ENCODE peak calls at places on chromosomes 3 and 15, in seven cellular contexts. One of them, this sample, is unnamed.

GRCh38 chr3:108959017-108959416 is 5.3 kb upstream of the GUCA1C start:
- DNase-seq in heart right ventricle: no peak
- DNase-seq in D721Med: no peak
- DNase-seq in endodermal cell: no peak
- DNase-seq in activated T-helper 1 cell treated with anti-CD3 and anti-CD28 coated beads, Interleukin-12 subunit alpha, Interleukin-12 subunit beta, Interleukin-2, Interleukin-4 antibody, amounts not matched to agents 30 ng/mL and 10 ng/mL and 1 ng/mL, durations not matched to agents 14 hours and 24 hours and 36 hours: no peak
- DNase-seq in stimulated activated CD8-positive, alpha-beta memory T cell treated with anti-CD3 and anti-CD28 coated beads, Interleukin-4, amount 100 ng/mL, for 24 hours: no peak
- DNase-seq in right cardiac atrium: no peak
- DNase-seq in this sample: no peak

GRCh38 chr3:124730920-124731297 is 657 bp downstream of the UMPS start:
- DNase-seq in heart right ventricle: no peak
- DNase-seq in stimulated activated CD8-positive, alpha-beta memory T cell treated with anti-CD3 and anti-CD28 coated beads, Interleukin-4, amount 100 ng/mL, for 24 hours: no peak
- DNase-seq in D721Med: no peak
- DNase-seq in right cardiac atrium: peak; percentile 48
- DNase-seq in endodermal cell: no peak
- DNase-seq in activated T-helper 1 cell treated with anti-CD3 and anti-CD28 coated beads, Interleukin-12 subunit alpha, Interleukin-12 subunit beta, Interleukin-2, Interleukin-4 antibody, amounts not matched to agents 30 ng/mL and 10 ng/mL and 1 ng/mL, durations not matched to agents 14 hours and 24 hours and 36 hours: no peak
- DNase-seq in this sample: no peak

GRCh38 chr3:47057212-47057671 is 77.8 kb downstream of the NBEAL2 start:
- DNase-seq in endodermal cell: no peak
- DNase-seq in activated T-helper 1 cell treated with anti-CD3 and anti-CD28 coated beads, Interleukin-12 subunit alpha, Interleukin-12 subunit beta, Interleukin-2, Interleukin-4 antibody, amounts not matched to agents 30 ng/mL and 10 ng/mL and 1 ng/mL, durations not matched to agents 14 hours and 24 hours and 36 hours: peak; percentile 37
- DNase-seq in stimulated activated CD8-positive, alpha-beta memory T cell treated with anti-CD3 and anti-CD28 coated beads, Interleukin-4, amount 100 ng/mL, for 24 hours: no peak
- DNase-seq in D721Med: no peak
- DNase-seq in right cardiac atrium: no peak
- DNase-seq in heart right ventricle: no peak
- DNase-seq in this sample: peak; percentile 48

GRCh38 chr15:74227968-74228722 is 8.0 kb upstream of the CCDC33 start:
- DNase-seq in heart right ventricle: peak; percentile 37
- DNase-seq in right cardiac atrium: peak; percentile 63
- DNase-seq in D721Med: no peak
- DNase-seq in stimulated activated CD8-positive, alpha-beta memory T cell treated with anti-CD3 and anti-CD28 coated beads, Interleukin-4, amount 100 ng/mL, for 24 hours: no peak
- DNase-seq in activated T-helper 1 cell treated with anti-CD3 and anti-CD28 coated beads, Interleukin-12 subunit alpha, Interleukin-12 subunit beta, Interleukin-2, Interleukin-4 antibody, amounts not matched to agents 30 ng/mL and 10 ng/mL and 1 ng/mL, durations not matched to agents 14 hours and 24 hours and 36 hours: no peak
- DNase-seq in endodermal cell: peak; percentile 55
- DNase-seq in this sample: no peak

GRCh38 chr15:79004336-79004735 is 59.5 kb upstream of the CTSH start:
- DNase-seq in heart right ventricle: no peak
- DNase-seq in endodermal cell: peak; percentile 75
- DNase-seq in stimulated activated CD8-positive, alpha-beta memory T cell treated with anti-CD3 and anti-CD28 coated beads, Interleukin-4, amount 100 ng/mL, for 24 hours: no peak
- DNase-seq in D721Med: no peak
- DNase-seq in activated T-helper 1 cell treated with anti-CD3 and anti-CD28 coated beads, Interleukin-12 subunit alpha, Interleukin-12 subunit beta, Interleukin-2, Interleukin-4 antibody, amounts not matched to agents 30 ng/mL and 10 ng/mL and 1 ng/mL, durations not matched to agents 14 hours and 24 hours and 36 hours: no peak
- DNase-seq in right cardiac atrium: peak; percentile 53
- DNase-seq in this sample: peak; percentile 59

GRCh38 chr3:12308517-12308916 is 19.6 kb downstream of the PPARG start:
- DNase-seq in endodermal cell: no peak
- DNase-seq in stimulated activated CD8-positive, alpha-beta memory T cell treated with anti-CD3 and anti-CD28 coated beads, Interleukin-4, amount 100 ng/mL, for 24 hours: no peak
- DNase-seq in activated T-helper 1 cell treated with anti-CD3 and anti-CD28 coated beads, Interleukin-12 subunit alpha, Interleukin-12 subunit beta, Interleukin-2, Interleukin-4 antibody, amounts not matched to agents 30 ng/mL and 10 ng/mL and 1 ng/mL, durations not matched to agents 14 hours and 24 hours and 36 hours: no peak
- DNase-seq in heart right ventricle: no peak
- DNase-seq in D721Med: no peak
- DNase-seq in right cardiac atrium: no peak
- DNase-seq in this sample: peak; percentile 84

GRCh38 chr3:15819576-15819975 is 21.8 kb upstream of the ANKRD28 start:
- DNase-seq in heart right ventricle: no peak
- DNase-seq in D721Med: no peak
- DNase-seq in stimulated activated CD8-positive, alpha-beta memory T cell treated with anti-CD3 and anti-CD28 coated beads, Interleukin-4, amount 100 ng/mL, for 24 hours: no peak
- DNase-seq in right cardiac atrium: no peak
- DNase-seq in endodermal cell: no peak
- DNase-seq in activated T-helper 1 cell treated with anti-CD3 and anti-CD28 coated beads, Interleukin-12 subunit alpha, Interleukin-12 subunit beta, Interleukin-2, Interleukin-4 antibody, amounts not matched to agents 30 ng/mL and 10 ng/mL and 1 ng/mL, durations not matched to agents 14 hours and 24 hours and 36 hours: no peak
- DNase-seq in this sample: peak; percentile 56

GRCh38 chr3:118938183-118938961 is 96.3 kb downstream of the IGSF11 start:
- DNase-seq in right cardiac atrium: no peak
- DNase-seq in D721Med: no peak
- DNase-seq in endodermal cell: no peak
- DNase-seq in activated T-helper 1 cell treated with anti-CD3 and anti-CD28 coated beads, Interleukin-12 subunit alpha, Interleukin-12 subunit beta, Interleukin-2, Interleukin-4 antibody, amounts not matched to agents 30 ng/mL and 10 ng/mL and 1 ng/mL, durations not matched to agents 14 hours and 24 hours and 36 hours: no peak
- DNase-seq in heart right ventricle: no peak
- DNase-seq in stimulated activated CD8-positive, alpha-beta memory T cell treated with anti-CD3 and anti-CD28 coated beads, Interleukin-4, amount 100 ng/mL, for 24 hours: no peak
- DNase-seq in this sample: no peak

GRCh38 chr3:56302417-56302816 is 165.8 kb downstream of the ERC2 start:
- DNase-seq in heart right ventricle: no peak
- DNase-seq in right cardiac atrium: no peak
- DNase-seq in endodermal cell: peak; percentile 45
- DNase-seq in stimulated activated CD8-positive, alpha-beta memory T cell treated with anti-CD3 and anti-CD28 coated beads, Interleukin-4, amount 100 ng/mL, for 24 hours: no peak
- DNase-seq in activated T-helper 1 cell treated with anti-CD3 and anti-CD28 coated beads, Interleukin-12 subunit alpha, Interleukin-12 subunit beta, Interleukin-2, Interleukin-4 antibody, amounts not matched to agents 30 ng/mL and 10 ng/mL and 1 ng/mL, durations not matched to agents 14 hours and 24 hours and 36 hours: no peak
- DNase-seq in D721Med: no peak
- DNase-seq in this sample: no peak

GRCh38 chr3:101677436-101678286 is 729 bp upstream of the ZBTB11 start:
- DNase-seq in endodermal cell: peak; percentile 69
- DNase-seq in stimulated activated CD8-positive, alpha-beta memory T cell treated with anti-CD3 and anti-CD28 coated beads, Interleukin-4, amount 100 ng/mL, for 24 hours: no peak
- DNase-seq in D721Med: no peak
- DNase-seq in right cardiac atrium: peak; percentile 69
- DNase-seq in heart right ventricle: peak; percentile 30
- DNase-seq in activated T-helper 1 cell treated with anti-CD3 and anti-CD28 coated beads, Interleukin-12 subunit alpha, Interleukin-12 subunit beta, Interleukin-2, Interleukin-4 antibody, amounts not matched to agents 30 ng/mL and 10 ng/mL and 1 ng/mL, durations not matched to agents 14 hours and 24 hours and 36 hours: no peak
- DNase-seq in this sample: no peak

GRCh38 chr15:94670436-94671034 is 439.2 kb downstream of the MCTP2 start:
- DNase-seq in stimulated activated CD8-positive, alpha-beta memory T cell treated with anti-CD3 and anti-CD28 coated beads, Interleukin-4, amount 100 ng/mL, for 24 hours: no peak
- DNase-seq in activated T-helper 1 cell treated with anti-CD3 and anti-CD28 coated beads, Interleukin-12 subunit alpha, Interleukin-12 subunit beta, Interleukin-2, Interleukin-4 antibody, amounts not matched to agents 30 ng/mL and 10 ng/mL and 1 ng/mL, durations not matched to agents 14 hours and 24 hours and 36 hours: no peak
- DNase-seq in heart right ventricle: no peak
- DNase-seq in D721Med: no peak
- DNase-seq in endodermal cell: no peak
- DNase-seq in right cardiac atrium: no peak
- DNase-seq in this sample: peak; percentile 44

GRCh38 chr3:42728056-42728455 is 25.5 kb upstream of the HHATL start:
- DNase-seq in D721Med: no peak
- DNase-seq in stimulated activated CD8-positive, alpha-beta memory T cell treated with anti-CD3 and anti-CD28 coated beads, Interleukin-4, amount 100 ng/mL, for 24 hours: no peak
- DNase-seq in heart right ventricle: peak; percentile 63
- DNase-seq in activated T-helper 1 cell treated with anti-CD3 and anti-CD28 coated beads, Interleukin-12 subunit alpha, Interleukin-12 subunit beta, Interleukin-2, Interleukin-4 antibody, amounts not matched to agents 30 ng/mL and 10 ng/mL and 1 ng/mL, durations not matched to agents 14 hours and 24 hours and 36 hours: no peak
- DNase-seq in right cardiac atrium: peak; percentile 89
- DNase-seq in endodermal cell: no peak
- DNase-seq in this sample: no peak

GRCh38 chr3:127800508-127800907 is 21.8 kb downstream of the MGLL start:
- DNase-seq in heart right ventricle: no peak
- DNase-seq in endodermal cell: no peak
- DNase-seq in D721Med: no peak
- DNase-seq in stimulated activated CD8-positive, alpha-beta memory T cell treated with anti-CD3 and anti-CD28 coated beads, Interleukin-4, amount 100 ng/mL, for 24 hours: no peak
- DNase-seq in right cardiac atrium: no peak
- DNase-seq in activated T-helper 1 cell treated with anti-CD3 and anti-CD28 coated beads, Interleukin-12 subunit alpha, Interleukin-12 subunit beta, Interleukin-2, Interleukin-4 antibody, amounts not matched to agents 30 ng/mL and 10 ng/mL and 1 ng/mL, durations not matched to agents 14 hours and 24 hours and 36 hours: no peak
- DNase-seq in this sample: peak; percentile 33

GRCh38 chr15:40793216-40793989 is 13.5 kb upstream of the ZFYVE19 start:
- DNase-seq in heart right ventricle: no peak
- DNase-seq in activated T-helper 1 cell treated with anti-CD3 and anti-CD28 coated beads, Interleukin-12 subunit alpha, Interleukin-12 subunit beta, Interleukin-2, Interleukin-4 antibody, amounts not matched to agents 30 ng/mL and 10 ng/mL and 1 ng/mL, durations not matched to agents 14 hours and 24 hours and 36 hours: no peak
- DNase-seq in stimulated activated CD8-positive, alpha-beta memory T cell treated with anti-CD3 and anti-CD28 coated beads, Interleukin-4, amount 100 ng/mL, for 24 hours: no peak
- DNase-seq in endodermal cell: no peak
- DNase-seq in right cardiac atrium: no peak
- DNase-seq in D721Med: no peak
- DNase-seq in this sample: peak; percentile 84

GRCh38 chr15:74157868-74158827 is 15.4 kb upstream of the ISLR start:
- DNase-seq in heart right ventricle: no peak
- DNase-seq in right cardiac atrium: no peak
- DNase-seq in stimulated activated CD8-positive, alpha-beta memory T cell treated with anti-CD3 and anti-CD28 coated beads, Interleukin-4, amount 100 ng/mL, for 24 hours: no peak
- DNase-seq in endodermal cell: no peak
- DNase-seq in activated T-helper 1 cell treated with anti-CD3 and anti-CD28 coated beads, Interleukin-12 subunit alpha, Interleukin-12 subunit beta, Interleukin-2, Interleukin-4 antibody, amounts not matched to agents 30 ng/mL and 10 ng/mL and 1 ng/mL, durations not matched to agents 14 hours and 24 hours and 36 hours: no peak
- DNase-seq in D721Med: no peak
- DNase-seq in this sample: no peak

GRCh38 chr15:58396181-58396580 is 35.6 kb upstream of the LIPC start:
- DNase-seq in activated T-helper 1 cell treated with anti-CD3 and anti-CD28 coated beads, Interleukin-12 subunit alpha, Interleukin-12 subunit beta, Interleukin-2, Interleukin-4 antibody, amounts not matched to agents 30 ng/mL and 10 ng/mL and 1 ng/mL, durations not matched to agents 14 hours and 24 hours and 36 hours: no peak
- DNase-seq in endodermal cell: no peak
- DNase-seq in right cardiac atrium: no peak
- DNase-seq in D721Med: no peak
- DNase-seq in heart right ventricle: no peak
- DNase-seq in stimulated activated CD8-positive, alpha-beta memory T cell treated with anti-CD3 and anti-CD28 coated beads, Interleukin-4, amount 100 ng/mL, for 24 hours: no peak
- DNase-seq in this sample: peak; percentile 95

GRCh38 chr15:88745696-88746095 is 57.5 kb upstream of the ACAN start:
- DNase-seq in D721Med: no peak
- DNase-seq in stimulated activated CD8-positive, alpha-beta memory T cell treated with anti-CD3 and anti-CD28 coated beads, Interleukin-4, amount 100 ng/mL, for 24 hours: no peak
- DNase-seq in activated T-helper 1 cell treated with anti-CD3 and anti-CD28 coated beads, Interleukin-12 subunit alpha, Interleukin-12 subunit beta, Interleukin-2, Interleukin-4 antibody, amounts not matched to agents 30 ng/mL and 10 ng/mL and 1 ng/mL, durations not matched to agents 14 hours and 24 hours and 36 hours: no peak
- DNase-seq in heart right ventricle: no peak
- DNase-seq in endodermal cell: no peak
- DNase-seq in right cardiac atrium: no peak
- DNase-seq in this sample: peak; percentile 88

GRCh38 chr3:128385080-128385832 is 81.4 kb downstream of the DNAJB8 start:
- DNase-seq in stimulated activated CD8-positive, alpha-beta memory T cell treated with anti-CD3 and anti-CD28 coated beads, Interleukin-4, amount 100 ng/mL, for 24 hours: no peak
- DNase-seq in activated T-helper 1 cell treated with anti-CD3 and anti-CD28 coated beads, Interleukin-12 subunit alpha, Interleukin-12 subunit beta, Interleukin-2, Interleukin-4 antibody, amounts not matched to agents 30 ng/mL and 10 ng/mL and 1 ng/mL, durations not matched to agents 14 hours and 24 hours and 36 hours: no peak
- DNase-seq in right cardiac atrium: peak; percentile 91
- DNase-seq in endodermal cell: no peak
- DNase-seq in D721Med: no peak
- DNase-seq in heart right ventricle: peak; percentile 74
- DNase-seq in this sample: peak; percentile 79

GRCh38 chr3:160676547-160677303 is at the start of gene ARL14:
- DNase-seq in activated T-helper 1 cell treated with anti-CD3 and anti-CD28 coated beads, Interleukin-12 subunit alpha, Interleukin-12 subunit beta, Interleukin-2, Interleukin-4 antibody, amounts not matched to agents 30 ng/mL and 10 ng/mL and 1 ng/mL, durations not matched to agents 14 hours and 24 hours and 36 hours: no peak
- DNase-seq in endodermal cell: peak; percentile 59
- DNase-seq in stimulated activated CD8-positive, alpha-beta memory T cell treated with anti-CD3 and anti-CD28 coated beads, Interleukin-4, amount 100 ng/mL, for 24 hours: no peak
- DNase-seq in right cardiac atrium: no peak
- DNase-seq in heart right ventricle: no peak
- DNase-seq in D721Med: no peak
- DNase-seq in this sample: peak; percentile 23

GRCh38 chr3:192490720-192491119 is 236.6 kb downstream of the FGF12 start:
- DNase-seq in heart right ventricle: no peak
- DNase-seq in D721Med: no peak
- DNase-seq in activated T-helper 1 cell treated with anti-CD3 and anti-CD28 coated beads, Interleukin-12 subunit alpha, Interleukin-12 subunit beta, Interleukin-2, Interleukin-4 antibody, amounts not matched to agents 30 ng/mL and 10 ng/mL and 1 ng/mL, durations not matched to agents 14 hours and 24 hours and 36 hours: no peak
- DNase-seq in stimulated activated CD8-positive, alpha-beta memory T cell treated with anti-CD3 and anti-CD28 coated beads, Interleukin-4, amount 100 ng/mL, for 24 hours: no peak
- DNase-seq in right cardiac atrium: no peak
- DNase-seq in endodermal cell: no peak
- DNase-seq in this sample: no peak

GRCh38 chr3:120092444-120092843 is 1.8 kb downstream of the GSK3B start:
- DNase-seq in stimulated activated CD8-positive, alpha-beta memory T cell treated with anti-CD3 and anti-CD28 coated beads, Interleukin-4, amount 100 ng/mL, for 24 hours: no peak
- DNase-seq in right cardiac atrium: no peak
- DNase-seq in heart right ventricle: no peak
- DNase-seq in endodermal cell: no peak
- DNase-seq in activated T-helper 1 cell treated with anti-CD3 and anti-CD28 coated beads, Interleukin-12 subunit alpha, Interleukin-12 subunit beta, Interleukin-2, Interleukin-4 antibody, amounts not matched to agents 30 ng/mL and 10 ng/mL and 1 ng/mL, durations not matched to agents 14 hours and 24 hours and 36 hours: no peak
- DNase-seq in D721Med: no peak
- DNase-seq in this sample: no peak

GRCh38 chr3:62178739-62179600 is 194.4 kb downstream of the FEZF2 start:
- DNase-seq in stimulated activated CD8-positive, alpha-beta memory T cell treated with anti-CD3 and anti-CD28 coated beads, Interleukin-4, amount 100 ng/mL, for 24 hours: no peak
- DNase-seq in heart right ventricle: no peak
- DNase-seq in endodermal cell: no peak
- DNase-seq in D721Med: no peak
- DNase-seq in activated T-helper 1 cell treated with anti-CD3 and anti-CD28 coated beads, Interleukin-12 subunit alpha, Interleukin-12 subunit beta, Interleukin-2, Interleukin-4 antibody, amounts not matched to agents 30 ng/mL and 10 ng/mL and 1 ng/mL, durations not matched to agents 14 hours and 24 hours and 36 hours: no peak
- DNase-seq in right cardiac atrium: no peak
- DNase-seq in this sample: no peak

GRCh38 chr3:16354291-16354690 is 89.3 kb downstream of the OXNAD1 start:
- DNase-seq in stimulated activated CD8-positive, alpha-beta memory T cell treated with anti-CD3 and anti-CD28 coated beads, Interleukin-4, amount 100 ng/mL, for 24 hours: no peak
- DNase-seq in endodermal cell: no peak
- DNase-seq in activated T-helper 1 cell treated with anti-CD3 and anti-CD28 coated beads, Interleukin-12 subunit alpha, Interleukin-12 subunit beta, Interleukin-2, Interleukin-4 antibody, amounts not matched to agents 30 ng/mL and 10 ng/mL and 1 ng/mL, durations not matched to agents 14 hours and 24 hours and 36 hours: no peak
- DNase-seq in heart right ventricle: no peak
- DNase-seq in D721Med: no peak
- DNase-seq in right cardiac atrium: no peak
- DNase-seq in this sample: no peak

GRCh38 chr3:161349529-161350278 is 21.6 kb downstream of the SPTSSB start:
- DNase-seq in heart right ventricle: no peak
- DNase-seq in endodermal cell: no peak
- DNase-seq in activated T-helper 1 cell treated with anti-CD3 and anti-CD28 coated beads, Interleukin-12 subunit alpha, Interleukin-12 subunit beta, Interleukin-2, Interleukin-4 antibody, amounts not matched to agents 30 ng/mL and 10 ng/mL and 1 ng/mL, durations not matched to agents 14 hours and 24 hours and 36 hours: no peak
- DNase-seq in right cardiac atrium: no peak
- DNase-seq in stimulated activated CD8-positive, alpha-beta memory T cell treated with anti-CD3 and anti-CD28 coated beads, Interleukin-4, amount 100 ng/mL, for 24 hours: no peak
- DNase-seq in D721Med: no peak
- DNase-seq in this sample: peak; percentile 89

GRCh38 chr3:127524300-127524896 is 66.1 kb downstream of the TPRA1 start:
- DNase-seq in activated T-helper 1 cell treated with anti-CD3 and anti-CD28 coated beads, Interleukin-12 subunit alpha, Interleukin-12 subunit beta, Interleukin-2, Interleukin-4 antibody, amounts not matched to agents 30 ng/mL and 10 ng/mL and 1 ng/mL, durations not matched to agents 14 hours and 24 hours and 36 hours: no peak
- DNase-seq in stimulated activated CD8-positive, alpha-beta memory T cell treated with anti-CD3 and anti-CD28 coated beads, Interleukin-4, amount 100 ng/mL, for 24 hours: no peak
- DNase-seq in endodermal cell: no peak
- DNase-seq in D721Med: no peak
- DNase-seq in heart right ventricle: no peak
- DNase-seq in right cardiac atrium: no peak
- DNase-seq in this sample: no peak

GRCh38 chr15:64851503-64851840 is 9.8 kb downstream of the PLEKHO2 start:
- DNase-seq in right cardiac atrium: no peak
- DNase-seq in activated T-helper 1 cell treated with anti-CD3 and anti-CD28 coated beads, Interleukin-12 subunit alpha, Interleukin-12 subunit beta, Interleukin-2, Interleukin-4 antibody, amounts not matched to agents 30 ng/mL and 10 ng/mL and 1 ng/mL, durations not matched to agents 14 hours and 24 hours and 36 hours: no peak
- DNase-seq in heart right ventricle: no peak
- DNase-seq in D721Med: no peak
- DNase-seq in endodermal cell: peak; percentile 67
- DNase-seq in stimulated activated CD8-positive, alpha-beta memory T cell treated with anti-CD3 and anti-CD28 coated beads, Interleukin-4, amount 100 ng/mL, for 24 hours: no peak
- DNase-seq in this sample: peak; percentile 95

GRCh38 chr15:94858011-94858410 is 626.6 kb downstream of the MCTP2 start:
- DNase-seq in heart right ventricle: no peak
- DNase-seq in stimulated activated CD8-positive, alpha-beta memory T cell treated with anti-CD3 and anti-CD28 coated beads, Interleukin-4, amount 100 ng/mL, for 24 hours: no peak
- DNase-seq in D721Med: no peak
- DNase-seq in activated T-helper 1 cell treated with anti-CD3 and anti-CD28 coated beads, Interleukin-12 subunit alpha, Interleukin-12 subunit beta, Interleukin-2, Interleukin-4 antibody, amounts not matched to agents 30 ng/mL and 10 ng/mL and 1 ng/mL, durations not matched to agents 14 hours and 24 hours and 36 hours: no peak
- DNase-seq in right cardiac atrium: no peak
- DNase-seq in endodermal cell: no peak
- DNase-seq in this sample: peak; percentile 4

GRCh38 chr3:29170894-29171582 is 109.8 kb upstream of the RBMS3 start:
- DNase-seq in endodermal cell: no peak
- DNase-seq in activated T-helper 1 cell treated with anti-CD3 and anti-CD28 coated beads, Interleukin-12 subunit alpha, Interleukin-12 subunit beta, Interleukin-2, Interleukin-4 antibody, amounts not matched to agents 30 ng/mL and 10 ng/mL and 1 ng/mL, durations not matched to agents 14 hours and 24 hours and 36 hours: no peak
- DNase-seq in stimulated activated CD8-positive, alpha-beta memory T cell treated with anti-CD3 and anti-CD28 coated beads, Interleukin-4, amount 100 ng/mL, for 24 hours: no peak
- DNase-seq in D721Med: no peak
- DNase-seq in heart right ventricle: no peak
- DNase-seq in right cardiac atrium: no peak
- DNase-seq in this sample: no peak

GRCh38 chr3:103052236-103052830 is 617.5 kb downstream of the ZPLD1 start:
- DNase-seq in stimulated activated CD8-positive, alpha-beta memory T cell treated with anti-CD3 and anti-CD28 coated beads, Interleukin-4, amount 100 ng/mL, for 24 hours: no peak
- DNase-seq in endodermal cell: no peak
- DNase-seq in heart right ventricle: peak; percentile 18
- DNase-seq in D721Med: no peak
- DNase-seq in activated T-helper 1 cell treated with anti-CD3 and anti-CD28 coated beads, Interleukin-12 subunit alpha, Interleukin-12 subunit beta, Interleukin-2, Interleukin-4 antibody, amounts not matched to agents 30 ng/mL and 10 ng/mL and 1 ng/mL, durations not matched to agents 14 hours and 24 hours and 36 hours: no peak
- DNase-seq in right cardiac atrium: peak; percentile 59
- DNase-seq in this sample: no peak

GRCh38 chr15:58095415-58095814 is 29.9 kb upstream of the ALDH1A2 start:
- DNase-seq in activated T-helper 1 cell treated with anti-CD3 and anti-CD28 coated beads, Interleukin-12 subunit alpha, Interleukin-12 subunit beta, Interleukin-2, Interleukin-4 antibody, amounts not matched to agents 30 ng/mL and 10 ng/mL and 1 ng/mL, durations not matched to agents 14 hours and 24 hours and 36 hours: no peak
- DNase-seq in right cardiac atrium: no peak
- DNase-seq in endodermal cell: no peak
- DNase-seq in heart right ventricle: no peak
- DNase-seq in D721Med: no peak
- DNase-seq in stimulated activated CD8-positive, alpha-beta memory T cell treated with anti-CD3 and anti-CD28 coated beads, Interleukin-4, amount 100 ng/mL, for 24 hours: no peak
- DNase-seq in this sample: no peak

GRCh38 chr3:10777627-10778026 is 38.4 kb upstream of the SLC6A11 start:
- DNase-seq in right cardiac atrium: no peak
- DNase-seq in heart right ventricle: no peak
- DNase-seq in stimulated activated CD8-positive, alpha-beta memory T cell treated with anti-CD3 and anti-CD28 coated beads, Interleukin-4, amount 100 ng/mL, for 24 hours: no peak
- DNase-seq in D721Med: no peak
- DNase-seq in activated T-helper 1 cell treated with anti-CD3 and anti-CD28 coated beads, Interleukin-12 subunit alpha, Interleukin-12 subunit beta, Interleukin-2, Interleukin-4 antibody, amounts not matched to agents 30 ng/mL and 10 ng/mL and 1 ng/mL, durations not matched to agents 14 hours and 24 hours and 36 hours: no peak
- DNase-seq in endodermal cell: peak; percentile 11
- DNase-seq in this sample: no peak

GRCh38 chr15:70447927-70448698 is 315.2 kb downstream of the UACA start:
- DNase-seq in stimulated activated CD8-positive, alpha-beta memory T cell treated with anti-CD3 and anti-CD28 coated beads, Interleukin-4, amount 100 ng/mL, for 24 hours: peak; percentile 39
- DNase-seq in right cardiac atrium: peak; percentile 76
- DNase-seq in D721Med: no peak
- DNase-seq in endodermal cell: no peak
- DNase-seq in heart right ventricle: peak; percentile 45
- DNase-seq in activated T-helper 1 cell treated with anti-CD3 and anti-CD28 coated beads, Interleukin-12 subunit alpha, Interleukin-12 subunit beta, Interleukin-2, Interleukin-4 antibody, amounts not matched to agents 30 ng/mL and 10 ng/mL and 1 ng/mL, durations not matched to agents 14 hours and 24 hours and 36 hours: no peak
- DNase-seq in this sample: no peak

GRCh38 chr3:167559922-167560321 is 86.1 kb upstream of the SERPINI2 start:
- DNase-seq in heart right ventricle: no peak
- DNase-seq in D721Med: no peak
- DNase-seq in right cardiac atrium: no peak
- DNase-seq in activated T-helper 1 cell treated with anti-CD3 and anti-CD28 coated beads, Interleukin-12 subunit alpha, Interleukin-12 subunit beta, Interleukin-2, Interleukin-4 antibody, amounts not matched to agents 30 ng/mL and 10 ng/mL and 1 ng/mL, durations not matched to agents 14 hours and 24 hours and 36 hours: no peak
- DNase-seq in endodermal cell: no peak
- DNase-seq in stimulated activated CD8-positive, alpha-beta memory T cell treated with anti-CD3 and anti-CD28 coated beads, Interleukin-4, amount 100 ng/mL, for 24 hours: no peak
- DNase-seq in this sample: no peak

GRCh38 chr15:68819451-68820204 is 1.1 kb downstream of the ANP32A start:
- DNase-seq in heart right ventricle: peak; percentile 43
- DNase-seq in stimulated activated CD8-positive, alpha-beta memory T cell treated with anti-CD3 and anti-CD28 coated beads, Interleukin-4, amount 100 ng/mL, for 24 hours: peak; percentile 21
- DNase-seq in endodermal cell: peak; percentile 81
- DNase-seq in right cardiac atrium: peak; percentile 82
- DNase-seq in D721Med: no peak
- DNase-seq in activated T-helper 1 cell treated with anti-CD3 and anti-CD28 coated beads, Interleukin-12 subunit alpha, Interleukin-12 subunit beta, Interleukin-2, Interleukin-4 antibody, amounts not matched to agents 30 ng/mL and 10 ng/mL and 1 ng/mL, durations not matched to agents 14 hours and 24 hours and 36 hours: peak; percentile 14
- DNase-seq in this sample: peak; percentile 63

GRCh38 chr15:51876169-51876568 is 46.7 kb downstream of the TMOD3 start:
- DNase-seq in right cardiac atrium: no peak
- DNase-seq in stimulated activated CD8-positive, alpha-beta memory T cell treated with anti-CD3 and anti-CD28 coated beads, Interleukin-4, amount 100 ng/mL, for 24 hours: no peak
- DNase-seq in endodermal cell: no peak
- DNase-seq in D721Med: no peak
- DNase-seq in heart right ventricle: no peak
- DNase-seq in activated T-helper 1 cell treated with anti-CD3 and anti-CD28 coated beads, Interleukin-12 subunit alpha, Interleukin-12 subunit beta, Interleukin-2, Interleukin-4 antibody, amounts not matched to agents 30 ng/mL and 10 ng/mL and 1 ng/mL, durations not matched to agents 14 hours and 24 hours and 36 hours: no peak
- DNase-seq in this sample: no peak

This sample was measured in AG10803.